ENCODE peak calls at places on chromosomes 4 and X, in nine cellular contexts. U, A, E, H, X, V, C, D and O are unnamed samples.

GRCh38 chrX:54633641-54634040 is 103.6 kb downstream of the GNL3L start:
- DNase-seq in U (no peak), A (no peak), E (no peak), H (peak), X (no peak), V (no peak), C (no peak), D (peak), O (peak)

GRCh38 chr4:74891037-74891436 is 41.9 kb upstream of the PARM1 start:
- DNase-seq in U (no peak), A (no peak), E (no peak), H (no peak), X (no peak), V (no peak), C (no peak), D (no peak), O (no peak)

GRCh38 chr4:8832130-8832930 is 39.3 kb downstream of the HMX1 start:
- DNase-seq in U (no peak), A (no peak), E (no peak), H (no peak), X (no peak), V (no peak), C (no peak), D (no peak), O (peak)

GRCh38 chr4:968621-969394 is 4.6 kb downstream of the DGKQ start:
- DNase-seq in U (peak), A (no peak), E (no peak), H (no peak), X (no peak), V (no peak), C (no peak), D (no peak), O (no peak)

GRCh38 chr4:113596396-113596795 is 165.1 kb downstream of the CAMK2D start:
- DNase-seq in U (no peak), A (no peak), E (no peak), H (no peak), X (no peak), V (no peak), C (no peak), D (no peak), O (no peak)

GRCh38 chr4:11739992-11740391 is 311.3 kb upstream of the HS3ST1 start:
- DNase-seq in U (no peak), A (no peak), E (no peak), H (peak), X (no peak), V (no peak), C (no peak), D (peak), O (peak)

GRCh38 chrX:99761731-99762130 is 648.3 kb downstream of the PCDH19 start:
- DNase-seq in U (no peak), A (no peak), E (no peak), H (no peak), X (no peak), V (no peak), C (no peak), D (no peak), O (no peak)

GRCh38 chr4:41360214-41360910 is 103.6 kb downstream of the UCHL1 start:
- DNase-seq in U (peak), A (no peak), E (peak), H (peak), X (no peak), V (no peak), C (peak), D (peak), O (peak)

GRCh38 chr4:4216668-4217067 is 10.1 kb downstream of the OTOP1 start:
- DNase-seq in U (no peak), A (peak), E (no peak), H (peak), X (no peak), V (no peak), C (no peak), D (no peak), O (peak)

GRCh38 chr4:106317815-106318214 is 1.5 kb downstream of the AIMP1 start:
- DNase-seq in U (no peak), A (no peak), E (no peak), H (no peak), X (no peak), V (no peak), C (no peak), D (no peak), O (no peak)

GRCh38 chrX:9342581-9343051 is 122.2 kb upstream of the TBL1X start:
- DNase-seq in U (peak), A (peak), E (peak), H (peak), X (no peak), V (no peak), C (peak), D (peak), O (peak)

GRCh38 chr4:2935762-2936743 is 27.2 kb downstream of the NOP14 start:
- DNase-seq in U (peak), A (no peak), E (no peak), H (peak), X (peak), V (peak), C (no peak), D (peak), O (peak)

GRCh38 chr4:77141964-77142641 is 14.9 kb upstream of the CCNG2 start:
- DNase-seq in U (no peak), A (no peak), E (no peak), H (no peak), X (no peak), V (no peak), C (no peak), D (no peak), O (no peak)

GRCh38 chrX:15815779-15816452 is 25.6 kb downstream of the ZRSR2 start:
- DNase-seq in U (no peak), A (no peak), E (no peak), H (no peak), X (peak), V (no peak), C (peak), D (no peak), O (peak)

GRCh38 chr4:74499986-74500781 is 55.2 kb downstream of the AREG start:
- DNase-seq in U (no peak), A (no peak), E (no peak), H (peak), X (no peak), V (no peak), C (no peak), D (no peak), O (no peak)

GRCh38 chr4:138875886-138876608 is 139.5 kb upstream of the NOCT start:
- DNase-seq in U (no peak), A (no peak), E (no peak), H (peak), X (no peak), V (no peak), C (no peak), D (peak), O (peak)

GRCh38 chr4:175469519-175469918 is 342.5 kb downstream of the GPM6A start:
- DNase-seq in U (no peak), A (no peak), E (no peak), H (peak), X (no peak), V (no peak), C (no peak), D (peak), O (peak)

GRCh38 chr4:10019521-10020051 is 1.7 kb downstream of the SLC2A9 start:
- DNase-seq in U (no peak), A (no peak), E (no peak), H (no peak), X (no peak), V (no peak), C (no peak), D (no peak), O (no peak)

GRCh38 chr4:3371038-3371437 is 70.7 kb upstream of the HGFAC start:
- DNase-seq in U (no peak), A (peak), E (no peak), H (peak), X (no peak), V (no peak), C (no peak), D (peak), O (peak)

GRCh38 chrX:123219916-123220315 is 35.8 kb downstream of the GRIA3 start:
- DNase-seq in U (peak), A (no peak), E (no peak), H (peak), X (no peak), V (no peak), C (no peak), D (no peak), O (no peak)

GRCh38 chrX:78665286-78665685 is 6.2 kb upstream of the RTL3 start:
- DNase-seq in U (no peak), A (no peak), E (no peak), H (no peak), X (no peak), V (no peak), C (no peak), D (no peak), O (no peak)

GRCh38 chrX:70030242-70030823 is 19.4 kb downstream of the AWAT2 start:
- DNase-seq in U (peak), A (no peak), E (no peak), H (peak), X (peak), V (peak), C (peak), D (peak), O (peak)

GRCh38 chr4:100721077-100721476 is 203.3 kb upstream of the EMCN start:
- DNase-seq in U (no peak), A (no peak), E (no peak), H (no peak), X (no peak), V (no peak), C (no peak), D (no peak), O (no peak)

GRCh38 chr4:79864470-79865190 is 208.4 kb downstream of the ANTXR2 start:
- DNase-seq in U (no peak), A (no peak), E (no peak), H (no peak), X (no peak), V (no peak), C (no peak), D (no peak), O (peak)

GRCh38 chr4:108135549-108136209 is 33.1 kb downstream of the LEF1 start:
- DNase-seq in U (no peak), A (no peak), E (peak), H (no peak), X (no peak), V (no peak), C (no peak), D (no peak), O (no peak)

GRCh38 chrX:74049126-74049525 is 254.9 kb upstream of the ZCCHC13 start:
- DNase-seq in U (no peak), A (no peak), E (no peak), H (no peak), X (no peak), V (no peak), C (no peak), D (no peak), O (no peak)

GRCh38 chr4:164039482-164039881 is 545.0 kb downstream of the TMA16 start:
- DNase-seq in U (no peak), A (no peak), E (no peak), H (no peak), X (no peak), V (no peak), C (no peak), D (no peak), O (no peak)

GRCh38 chr4:142817442-142817841 is 28.7 kb downstream of the INPP4B start:
- DNase-seq in U (no peak), A (no peak), E (no peak), H (peak), X (no peak), V (no peak), C (no peak), D (peak), O (peak)

GRCh38 chr4:40180356-40180755 is 16.5 kb upstream of the RHOH start:
- DNase-seq in U (no peak), A (no peak), E (no peak), H (peak), X (no peak), V (no peak), C (no peak), D (peak), O (peak)

GRCh38 chr4:33340168-33340567 is 2620.0 kb downstream of the PCDH7 start:
- DNase-seq in U (no peak), A (no peak), E (no peak), H (no peak), X (no peak), V (no peak), C (no peak), D (no peak), O (no peak)

GRCh38 chr4:109548655-109549054 is 11.4 kb upstream of the MCUB start:
- DNase-seq in U (no peak), A (no peak), E (no peak), H (peak), X (no peak), V (no peak), C (no peak), D (peak), O (peak)

GRCh38 chr4:183838987-183839712 is 66.0 kb upstream of the STOX2 start:
- DNase-seq in U (no peak), A (no peak), E (no peak), H (peak), X (peak), V (no peak), C (no peak), D (peak), O (peak)

GRCh38 chrX:118025193-118025592 is 91.4 kb downstream of the KLHL13 start:
- DNase-seq in U (no peak), A (no peak), E (no peak), H (peak), X (no peak), V (no peak), C (no peak), D (no peak), O (no peak)

GRCh38 chr4:112517067-112517588 is 1.1 kb upstream of the NEUROG2 start:
- DNase-seq in U (no peak), A (no peak), E (no peak), H (no peak), X (peak), V (no peak), C (no peak), D (no peak), O (no peak)

GRCh38 chr4:80309301-80310004 is 26.1 kb upstream of the CFAP299 start:
- DNase-seq in U (no peak), A (no peak), E (no peak), H (peak), X (no peak), V (no peak), C (no peak), D (peak), O (peak)

GRCh38 chr4:28001698-28002097 is 1141.1 kb downstream of the STIM2 start:
- DNase-seq in U (no peak), A (no peak), E (no peak), H (no peak), X (no peak), V (no peak), C (no peak), D (no peak), O (no peak)
- TF ChIP-seq CTCF in U (no peak), A (no peak), E (no peak), H (no peak), X (peak), V (no peak), C (peak), D (peak), O (no peak)

GRCh38 chrX:20362268-20363002 is 95.7 kb upstream of the RPS6KA3 start:
- DNase-seq in U (peak), A (no peak), E (no peak), H (peak), X (no peak), V (no peak), C (no peak), D (peak), O (peak)

GRCh38 chrX:20364238-20364637 is 97.5 kb upstream of the RPS6KA3 start:
- DNase-seq in U (no peak), A (no peak), E (no peak), H (no peak), X (no peak), V (no peak), C (no peak), D (no peak), O (no peak)

GRCh38 chrX:20361081-20361889 is 94.6 kb upstream of the RPS6KA3 start:
- DNase-seq in U (no peak), A (no peak), E (no peak), H (no peak), X (no peak), V (no peak), C (no peak), D (peak), O (peak)

GRCh38 chrX:20361890-20362262 is 95.2 kb upstream of the RPS6KA3 start:
- DNase-seq in U (peak), A (no peak), E (peak), H (peak), X (no peak), V (no peak), C (no peak), D (peak), O (peak)

GRCh38 chrX:20363003-20363674 is 96.4 kb upstream of the RPS6KA3 start:
- DNase-seq in U (peak), A (no peak), E (no peak), H (no peak), X (no peak), V (no peak), C (no peak), D (peak), O (peak)
- H3K4me3 ChIP-seq in U (no peak), A (no peak), E (no peak), H (no peak), X (no peak), V (no peak), C (no peak), D (no peak), O (no peak)

GRCh38 chrX:131724292-131724691 is 180.4 kb downstream of the OR13H1 start:
- DNase-seq in U (no peak), A (no peak), E (no peak), H (no peak), X (no peak), V (no peak), C (no peak), D (no peak), O (no peak)

GRCh38 chrX:131727778-131728177 is 183.9 kb downstream of the OR13H1 start:
- DNase-seq in U (no peak), A (no peak), E (no peak), H (no peak), X (no peak), V (no peak), C (no peak), D (no peak), O (no peak)

GRCh38 chrX:131729295-131729694 is 185.4 kb downstream of the OR13H1 start:
- DNase-seq in U (no peak), A (no peak), E (no peak), H (peak), X (no peak), V (no peak), C (no peak), D (peak), O (no peak)

GRCh38 chrX:131725001-131725654 is 181.3 kb downstream of the OR13H1 start:
- DNase-seq in U (no peak), A (no peak), E (no peak), H (no peak), X (no peak), V (no peak), C (no peak), D (no peak), O (no peak)

GRCh38 chrX:131728295-131729145 is 184.6 kb downstream of the OR13H1 start:
- DNase-seq in U (no peak), A (no peak), E (no peak), H (peak), X (no peak), V (no peak), C (no peak), D (peak), O (no peak)
- TF ChIP-seq CTCF in U (peak), A (peak), E (peak), H (peak), X (no peak), V (no peak), C (no peak), D (peak), O (no peak)

GRCh38 chr4:151408630-151409469 is at the start of gene FHIP1A:
- DNase-seq in U (peak), A (no peak), E (peak), H (peak), X (peak), V (peak), C (peak), D (peak), O (peak)

GRCh38 chr4:151408380-151408629 is 671 bp upstream of the FHIP1A start:
- DNase-seq in U (no peak), A (no peak), E (no peak), H (no peak), X (no peak), V (no peak), C (no peak), D (no peak), O (no peak)

GRCh38 chr4:151409470-151410313 is 716 bp downstream of the FHIP1A start:
- DNase-seq in U (peak), A (no peak), E (peak), H (peak), X (no peak), V (no peak), C (peak), D (no peak), O (peak)

GRCh38 chr4:151407018-151407417 is 2.0 kb upstream of the FHIP1A start:
- DNase-seq in U (no peak), A (no peak), E (no peak), H (no peak), X (no peak), V (no peak), C (no peak), D (no peak), O (no peak)

GRCh38 chr4:151407466-151408379 is 1.3 kb upstream of the FHIP1A start:
- DNase-seq in U (peak), A (no peak), E (peak), H (peak), X (no peak), V (no peak), C (no peak), D (no peak), O (no peak)
- H3K4me3 ChIP-seq in U (peak), A (peak), E (peak), H (peak), X (peak), V (peak), C (no peak), D (peak), O (peak)

GRCh38 chrX:120774611-120775010 is 101.1 kb downstream of the CT47B1 start:
- DNase-seq in U (no peak), A (no peak), E (no peak), H (no peak), X (no peak), V (no peak), C (no peak), D (peak), O (peak)

GRCh38 chrX:120768681-120769080 is 107.0 kb downstream of the CT47B1 start:
- DNase-seq in U (no peak), A (no peak), E (no peak), H (peak), X (no peak), V (no peak), C (no peak), D (peak), O (peak)

GRCh38 chrX:120773801-120774200 is 101.9 kb downstream of the CT47B1 start:
- DNase-seq in U (no peak), A (no peak), E (no peak), H (no peak), X (no peak), V (no peak), C (no peak), D (no peak), O (no peak)

GRCh38 chrX:120768254-120768653 is 107.4 kb downstream of the CT47B1 start:
- DNase-seq in U (no peak), A (no peak), E (no peak), H (peak), X (no peak), V (no peak), C (no peak), D (no peak), O (peak)

GRCh38 chrX:120769576-120770341 is 105.9 kb downstream of the CT47B1 start:
- DNase-seq in U (no peak), A (no peak), E (no peak), H (peak), X (peak), V (no peak), C (no peak), D (peak), O (peak)
- TF ChIP-seq CTCF in U (no peak), A (no peak), E (peak), H (peak), X (peak), V (peak), C (peak), D (peak), O (peak)

GRCh38 chr4:101851671-101852070 is 61.1 kb downstream of the BANK1 start:
- DNase-seq in U (no peak), A (no peak), E (no peak), H (no peak), X (no peak), V (no peak), C (no peak), D (no peak), O (no peak)

GRCh38 chr4:101853691-101854090 is 63.2 kb downstream of the BANK1 start:
- DNase-seq in U (no peak), A (no peak), E (no peak), H (no peak), X (no peak), V (no peak), C (no peak), D (no peak), O (peak)

GRCh38 chr4:101853028-101853427 is 62.5 kb downstream of the BANK1 start:
- DNase-seq in U (no peak), A (no peak), E (no peak), H (no peak), X (no peak), V (no peak), C (no peak), D (no peak), O (peak)

GRCh38 chr4:101846550-101846949 is 56.0 kb downstream of the BANK1 start:
- DNase-seq in U (no peak), A (no peak), E (no peak), H (no peak), X (no peak), V (no peak), C (no peak), D (no peak), O (peak)

DNA sequence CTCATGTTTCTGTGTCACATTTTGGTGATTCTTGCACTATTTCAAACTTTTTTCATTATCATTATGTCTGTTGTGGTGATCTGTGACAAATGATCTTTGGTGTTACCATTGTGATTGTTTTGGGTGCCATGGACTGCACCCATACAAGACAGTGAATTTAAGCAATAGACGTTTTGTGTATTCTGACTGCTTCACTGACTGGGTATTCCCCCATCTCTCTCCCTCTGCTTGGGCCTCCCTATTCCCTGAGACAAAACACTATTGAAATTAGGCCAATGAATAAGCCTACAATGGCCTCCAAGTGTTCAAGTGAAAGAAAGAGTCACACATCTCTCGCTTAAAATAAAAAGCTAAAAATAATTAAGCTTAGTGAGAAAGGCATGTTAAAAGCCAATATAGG is 60.2 kb downstream of the BANK1 start:
- DNase-seq in U (no peak), A (no peak), E (no peak), H (no peak), X (no peak), V (no peak), C (no peak), D (no peak), O (no peak)
- H3K4me3 ChIP-seq in U (no peak), A (no peak), E (no peak), H (no peak), X (no peak), V (no peak), C (no peak), D (no peak), O (no peak)